ENCODE peak calls at places on chromosomes 3 and 15, in nine cellular contexts. L is kidney, K is PC-3, F is fibroblast of lung, N is neural progenitor cell, Z is IMR-90, U is K562, D is colonic mucosa, B is keratinocyte. C is an unnamed sample.
A peak's percentile ranks its signal among the peaks of the same experiment; 100 is the strongest.

GRCh38 chr15:97502038-97502437 is 458.5 kb upstream of the ARRDC4 start:
- DNase-seq in L (no peak), K (no peak), F (peak; percentile 27), N (no peak), Z (no peak), U (no peak), D (no peak), B (no peak), C (no peak)

GRCh38 chr15:63727542-63727941 is 106.2 kb downstream of the HERC1 start:
- DNase-seq in L (no peak), K (no peak), F (no peak), N (peak; percentile 19), Z (no peak), U (no peak), D (no peak), B (no peak), C (no peak)

GRCh38 chr3:184235381-184236032 is 6.1 kb downstream of the VWA5B2 start:
- DNase-seq in L (no peak), K (no peak), F (no peak), N (no peak), Z (no peak), U (no peak), D (no peak), B (no peak), C (no peak)

GRCh38 chr3:70716832-70717231 is 404.4 kb upstream of the MDFIC2 start:
- DNase-seq in L (peak; percentile 57), K (peak; percentile 55), F (peak; percentile 37), N (no peak), Z (peak; percentile 48), U (no peak), D (no peak), B (no peak), C (no peak)

GRCh38 chr3:173396191-173397041 is 1.1 kb upstream of the NLGN1 start:
- DNase-seq in L (no peak), K (no peak), F (peak; percentile 27), N (peak; percentile 44), Z (no peak), U (no peak), D (peak; percentile 16), B (no peak), C (no peak)

GRCh38 chr3:30504939-30505338 is 101.5 kb upstream of the TGFBR2 start:
- DNase-seq in L (no peak), K (peak; percentile 17), F (peak; percentile 81), N (no peak), Z (peak; percentile 58), U (no peak), D (no peak), B (no peak), C (no peak)

GRCh38 chr3:126711361-126711760 is 7.3 kb downstream of the CHCHD6 start:
- DNase-seq in L (no peak), K (no peak), F (peak; percentile 61), N (no peak), Z (peak; percentile 73), U (no peak), D (no peak), B (no peak), C (no peak)

GRCh38 chr3:82085811-82086475 is 324.5 kb upstream of the GBE1 start:
- DNase-seq in L (no peak), K (no peak), F (no peak), N (no peak), Z (no peak), U (no peak), D (no peak), B (no peak), C (no peak)

GRCh38 chr3:192275741-192276355 is 451.5 kb downstream of the FGF12 start:
- DNase-seq in L (no peak), K (no peak), F (peak; percentile 58), N (no peak), Z (peak; percentile 14), U (no peak), D (no peak), B (no peak), C (no peak)

GRCh38 chr15:98682992-98683701 is 34.8 kb downstream of the IGF1R start:
- DNase-seq in L (no peak), K (no peak), F (no peak), N (no peak), Z (peak; percentile 40), U (no peak), D (no peak), B (peak; percentile 73), C (no peak)

GRCh38 chr15:98160236-98160635 is 199.7 kb downstream of the ARRDC4 start:
- DNase-seq in L (no peak), K (no peak), F (no peak), N (no peak), Z (no peak), U (no peak), D (no peak), B (no peak), C (peak; percentile 91)

GRCh38 chr3:123036352-123037014 is 8.9 kb upstream of the SEMA5B start:
- DNase-seq in L (no peak), K (peak; percentile 37), F (no peak), N (no peak), Z (peak; percentile 66), U (no peak), D (no peak), B (no peak), C (no peak)
- TF ChIP-seq CTCF in L (peak; percentile 18), K (no peak), F (no peak), N (no peak), Z (no peak), U (peak; percentile 42), D (no peak), B (no peak), C (no peak)

DNA sequence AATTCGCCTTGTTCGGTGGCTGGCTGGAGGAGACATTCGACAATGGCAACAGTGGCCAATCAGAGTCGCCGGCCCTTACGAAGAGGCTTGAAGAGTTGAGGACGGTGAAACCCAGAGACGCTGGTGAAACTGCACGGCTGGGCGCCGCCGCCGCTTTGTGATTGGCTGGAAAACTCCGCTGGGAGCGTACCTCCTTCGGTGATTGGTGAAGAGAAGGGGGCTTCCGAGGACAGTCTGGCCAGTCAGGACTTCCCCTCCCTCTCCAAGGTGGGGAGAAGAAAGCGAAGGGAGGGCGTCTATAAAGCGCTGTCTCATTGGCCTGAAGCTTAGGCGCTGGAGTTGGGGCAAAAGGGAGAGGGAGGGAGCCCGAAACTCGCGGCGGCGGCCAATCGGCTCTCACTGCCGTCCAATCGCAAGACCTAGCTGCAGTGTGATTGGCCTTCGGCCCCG is 554 bp upstream of the GSK3B start:
- DNase-seq in L (peak; percentile 99), K (peak; percentile 100), F (peak; percentile 100), N (peak; percentile 99), Z (peak; percentile 100), U (peak; percentile 85), D (peak; percentile 100), B (peak; percentile 97), C (peak; percentile 99)
- H3K9ac ChIP-seq in L (peak overlapping the region; percentile 85), K (peak overlapping the region; percentile 98), F (peak overlapping the region; percentile 99), N (peak overlapping the region; percentile 99), Z (peak overlapping the region; percentile 58), U (peak overlapping the region; percentile 98), D (peak overlapping the region; percentile 100), B (peak overlapping the region; percentile 100), C (peak overlapping the region; percentile 93)

GRCh38 chr3:168040624-168041208 is 55.0 kb downstream of the GOLIM4 start:
- DNase-seq in L (no peak), K (peak; percentile 63), F (peak; percentile 56), N (peak; percentile 70), Z (peak; percentile 74), U (peak; percentile 22), D (no peak), B (no peak), C (no peak)
- TF ChIP-seq CTCF in L (peak; percentile 19), K (peak; percentile 88), F (peak; percentile 93), N (peak; percentile 79), Z (peak; percentile 65), U (peak; percentile 65), D (peak; percentile 45), B (peak; percentile 61), C (peak; percentile 63)

DNA sequence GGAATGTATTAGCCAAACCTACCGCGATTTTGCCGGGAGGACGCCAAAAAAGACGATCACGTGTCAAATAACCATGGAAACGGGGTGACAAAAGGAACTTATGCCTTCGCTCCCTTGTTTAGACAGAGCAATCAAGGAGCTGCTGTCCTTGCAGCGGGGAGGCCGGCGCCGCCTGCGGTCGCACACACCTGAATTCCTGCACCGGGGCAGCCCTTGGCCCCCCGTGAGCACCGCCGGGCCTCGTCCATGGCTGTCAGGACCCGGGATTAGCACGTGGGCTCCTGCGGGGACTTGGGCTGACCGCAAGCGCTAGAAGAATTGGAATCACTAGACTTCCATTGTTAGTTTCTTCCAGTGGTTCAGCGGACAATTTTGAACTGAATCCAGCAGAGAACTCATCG is 193.1 kb downstream of the SHQ1 start:
- DNase-seq in L (no peak), K (peak; percentile 67), F (peak; percentile 58), N (peak; percentile 89), Z (no peak), U (no peak), D (no peak), B (no peak), C (no peak)
- H3K9ac ChIP-seq in L (no peak overlapping the region), K (no peak overlapping the region), F (no peak overlapping the region), N (no peak overlapping the region), Z (no peak overlapping the region), U (no peak overlapping the region), D (no peak overlapping the region), B (no peak overlapping the region), C (no peak overlapping the region)

GRCh38 chr3:103794656-103795055 is 1359.8 kb downstream of the ZPLD1 start:
- DNase-seq in L (no peak), K (peak; percentile 25), F (no peak), N (peak; percentile 42), Z (no peak), U (no peak), D (no peak), B (no peak), C (no peak)
- TF ChIP-seq CTCF in L (peak; percentile 9), K (peak; percentile 54), F (no peak), N (peak; percentile 51), Z (no peak), U (no peak), D (no peak), B (no peak), C (peak; percentile 15)

GRCh38 chr3:170159933-170160332 is 21.6 kb downstream of the PHC3 start:
- DNase-seq in L (no peak), K (no peak), F (no peak), N (no peak), Z (no peak), U (no peak), D (no peak), B (no peak), C (no peak)

GRCh38 chr3:170159459-170159858 is 22.1 kb downstream of the PHC3 start:
- DNase-seq in L (no peak), K (no peak), F (no peak), N (no peak), Z (no peak), U (no peak), D (no peak), B (no peak), C (no peak)

GRCh38 chr3:170155604-170156003 is 25.9 kb downstream of the PHC3 start:
- DNase-seq in L (no peak), K (no peak), F (no peak), N (no peak), Z (no peak), U (no peak), D (no peak), B (no peak), C (no peak)

GRCh38 chr3:170154084-170154483 is 27.4 kb downstream of the PHC3 start:
- DNase-seq in L (no peak), K (peak; percentile 21), F (peak; percentile 43), N (no peak), Z (peak; percentile 60), U (no peak), D (no peak), B (no peak), C (no peak)

GRCh38 chr3:170154569-170155143 is 26.9 kb downstream of the PHC3 start:
- DNase-seq in L (no peak), K (no peak), F (no peak), N (peak; percentile 2), Z (no peak), U (no peak), D (no peak), B (no peak), C (no peak)
- H3K9ac ChIP-seq in L (no peak overlapping the region), K (no peak overlapping the region), F (no peak overlapping the region), N (no peak overlapping the region), Z (no peak overlapping the region), U (peak overlapping the region; percentile 4), D (no peak overlapping the region), B (no peak overlapping the region), C (no peak overlapping the region)

C was measured in DND-41.